ENCODE peak calls at places on chromosomes 16 and 17, in ten cellular contexts. S, X, J, A, I, Z, M, U, K and B are unnamed samples.

GRCh38 chr16:11681526-11681925 is 13.3 kb downstream of the SNN start:
- DNase-seq in U (no peak), Z (no peak), S (no peak), M (no peak), J (no peak), A (peak), K (no peak), I (no peak), X (no peak), B (no peak)

GRCh38 chr17:15511142-15511541 is 43.7 kb upstream of the CDRT4 start:
- DNase-seq in A (no peak), K (no peak), M (no peak), I (no peak), U (no peak), J (no peak), Z (no peak), S (no peak), X (no peak), B (no peak)

GRCh38 chr17:4317648-4318047 is 48.8 kb downstream of the UBE2G1 start:
- DNase-seq in J (no peak), M (no peak), I (no peak), Z (no peak), S (no peak), U (no peak), X (no peak), A (no peak), K (no peak), B (no peak)

GRCh38 chr17:63390090-63390489 is 56.0 kb downstream of the CYB561 start:
- DNase-seq in Z (no peak), K (no peak), A (no peak), M (no peak), U (no peak), I (no peak), J (no peak), X (no peak), S (no peak), B (no peak)

GRCh38 chr17:59851431-59852375 is 41.0 kb downstream of the TUBD1 start:
- DNase-seq in J (peak), I (no peak), X (peak), K (no peak), A (no peak), M (peak), U (no peak), S (no peak), Z (no peak), B (no peak)

GRCh38 chr17:9644910-9645751 is at the start of gene USP43:
- DNase-seq in I (no peak), J (no peak), X (peak), A (no peak), Z (peak), U (no peak), K (peak), M (no peak), S (no peak), B (peak)

GRCh38 chr16:86029131-86029741 is 130.3 kb downstream of the IRF8 start:
- DNase-seq in A (peak), J (peak), I (no peak), X (no peak), U (no peak), K (no peak), M (no peak), Z (peak), S (no peak), B (no peak)

GRCh38 chr17:50270430-50271172 is 3.7 kb upstream of the TMEM92 start:
- DNase-seq in A (no peak), K (no peak), I (no peak), J (peak), S (no peak), Z (peak), M (peak), U (no peak), X (no peak), B (no peak)

GRCh38 chr16:52861614-52862022 is 191.1 kb downstream of the CHD9NB start:
- DNase-seq in A (no peak), S (peak), U (no peak), J (peak), Z (peak), X (no peak), K (peak), I (no peak), M (no peak), B (no peak)

GRCh38 chr16:74500907-74501306 is 79.6 kb upstream of the CLEC18B start:
- DNase-seq in I (no peak), Z (no peak), M (no peak), J (no peak), K (no peak), U (no peak), X (no peak), A (no peak), S (no peak), B (no peak)

GRCh38 chr17:44865231-44865660 is 17.6 kb downstream of the HIGD1B start:
- DNase-seq in U (peak), X (peak), S (no peak), K (peak), Z (peak), I (peak), J (peak), A (peak), M (peak), B (peak)

GRCh38 chr17:63451150-63451549 is 5.0 kb upstream of the CYB561 start:
- DNase-seq in S (no peak), M (no peak), I (no peak), Z (no peak), U (no peak), J (no peak), K (no peak), X (no peak), A (no peak), B (no peak)

GRCh38 chr17:77475012-77475976 is 334.5 kb downstream of the SEC14L1 start:
- DNase-seq in J (peak), Z (no peak), A (no peak), M (peak), I (peak), X (no peak), S (no peak), U (peak), K (no peak), B (no peak)

GRCh38 chr17:29587591-29587990 is 1.9 kb downstream of the GIT1 start:
- DNase-seq in U (no peak), S (no peak), X (no peak), K (no peak), J (no peak), Z (no peak), A (no peak), M (no peak), I (no peak), B (no peak)

GRCh38 chr17:29584452-29585079 is 4.9 kb downstream of the GIT1 start:
- DNase-seq in I (no peak), Z (peak), M (peak), A (peak), S (no peak), X (no peak), J (no peak), K (peak), U (no peak), B (no peak)

GRCh38 chr17:29586676-29587469 is 2.6 kb downstream of the GIT1 start:
- DNase-seq in U (no peak), A (no peak), Z (no peak), X (no peak), M (no peak), S (no peak), I (no peak), J (no peak), K (no peak), B (no peak)

GRCh38 chr17:29583324-29584248 is 5.9 kb downstream of the GIT1 start:
- DNase-seq in J (no peak), X (no peak), M (peak), Z (no peak), U (no peak), I (no peak), S (no peak), K (peak), A (peak), B (no peak)

GRCh38 chr17:29585080-29585751 is 4.2 kb downstream of the GIT1 start:
- DNase-seq in J (no peak), S (no peak), X (no peak), Z (peak), I (no peak), M (peak), U (no peak), K (peak), A (peak), B (no peak)
- TF ChIP-seq CTCF in J (peak), S (no peak), X (no peak), Z (peak), I (peak), M (no peak), U (peak), K (peak), A (no peak), B (no peak)

DNA sequence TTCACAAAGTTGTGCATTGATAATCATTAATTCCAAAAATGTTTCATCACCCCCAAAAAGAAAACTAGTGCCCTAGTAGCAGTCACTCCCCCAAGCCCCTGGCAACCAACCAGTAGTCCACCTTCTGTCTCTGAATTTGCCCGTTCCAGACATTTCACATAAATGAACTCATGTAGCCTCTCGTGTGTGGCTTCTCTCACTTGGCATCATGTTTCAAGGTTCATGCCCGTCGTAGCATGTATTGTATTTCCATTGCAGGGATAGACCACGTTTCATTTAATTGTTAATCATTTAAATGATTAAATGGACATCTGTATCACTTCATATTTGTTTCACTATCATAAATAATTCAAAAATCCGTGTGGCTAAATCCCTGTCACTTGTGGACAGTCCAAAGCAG is 9.0 kb upstream of the FLYWCH2 start:
- DNase-seq in Z (no peak), K (no peak), S (no peak), I (no peak), U (no peak), M (no peak), A (peak), J (no peak), X (no peak), B (no peak)
- TF ChIP-seq CTCF in Z (no peak), K (no peak), S (no peak), I (no peak), U (no peak), M (no peak), A (no peak), J (no peak), X (no peak), B (no peak)

DNA sequence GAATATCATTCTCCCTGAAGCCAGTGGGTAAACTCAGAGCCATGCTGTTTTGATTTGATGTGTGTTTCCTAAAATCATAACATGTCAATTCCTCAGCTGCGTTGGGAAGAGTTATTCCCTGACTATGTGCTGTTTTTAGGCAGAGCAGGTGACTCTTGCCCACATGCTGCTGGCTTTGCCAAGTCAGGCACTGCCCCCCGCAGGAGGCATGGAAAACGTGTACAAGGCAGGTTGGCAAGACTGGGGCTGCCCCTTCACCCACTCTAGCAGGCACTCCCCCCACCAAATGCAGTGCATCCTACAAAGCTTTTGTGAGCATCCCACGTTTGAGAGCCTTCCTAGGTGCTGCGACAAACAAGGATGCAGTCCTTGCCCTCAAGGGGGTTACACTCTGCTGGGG is 38.3 kb upstream of the NAT9 start:
- DNase-seq in K (peak), I (no peak), S (no peak), M (no peak), A (no peak), J (no peak), X (no peak), Z (no peak), U (no peak), B (no peak)
- TF ChIP-seq CTCF in K (peak), I (no peak), S (no peak), M (no peak), A (no peak), J (no peak), X (no peak), Z (no peak), U (no peak), B (no peak)

DNA sequence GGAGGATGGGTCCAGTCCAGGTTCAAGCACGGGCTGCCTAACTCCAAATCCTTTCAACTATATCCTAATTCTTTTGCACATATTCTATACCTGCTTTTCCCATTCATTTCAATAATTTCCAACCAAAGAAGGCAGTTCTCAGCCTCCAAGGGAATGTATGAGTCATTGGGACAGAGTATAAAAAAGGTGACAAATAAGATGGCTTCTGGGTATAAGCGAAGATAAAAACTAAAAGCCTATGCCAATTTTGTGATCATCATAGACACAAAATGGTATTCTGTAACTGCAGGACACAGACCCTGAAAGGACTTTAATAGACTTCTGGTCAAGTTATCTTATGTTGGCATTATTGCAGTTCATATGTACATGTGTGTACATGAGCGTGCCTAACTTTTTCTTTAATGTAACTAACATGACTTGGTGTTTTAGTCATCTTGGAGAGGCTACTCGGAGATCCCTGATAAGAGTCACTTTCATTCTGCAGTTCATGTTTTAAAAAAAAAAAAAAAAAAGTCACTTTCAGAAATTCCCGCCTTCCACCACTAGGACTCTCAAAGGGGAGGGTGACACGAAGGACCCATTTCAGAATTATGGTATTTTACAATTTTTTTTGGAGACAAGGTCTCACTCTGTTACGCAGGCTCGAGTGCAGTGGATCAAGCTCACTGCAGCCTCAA is 17.3 kb downstream of the COG1 start:
- DNase-seq in I (no peak), Z (no peak), X (no peak), J (no peak), M (no peak), U (no peak), A (no peak), K (peak), S (no peak), B (no peak)
- TF ChIP-seq CTCF in I (no peak), Z (peak), X (no peak), J (peak), M (no peak), U (peak), A (peak), K (peak), S (no peak), B (peak)

GRCh38 chr16:4529085-4530060 is 9.2 kb downstream of the CDIP1 start:
- DNase-seq in I (no peak), K (no peak), S (no peak), Z (peak), J (peak), M (no peak), U (no peak), X (no peak), A (no peak), B (no peak)
- TF ChIP-seq CTCF in I (no peak), K (no peak), S (no peak), Z (no peak), J (no peak), M (no peak), U (no peak), X (no peak), A (no peak), B (no peak)